ENCODE peak calls at places on chromosomes 13 and 19, in six cellular contexts. J is brain microvascular endothelial cell, K is uterus, I is kidney epithelial cell, S is tibial artery, N is endothelial cell of umbilical vein. M is an unnamed sample. For H3K27me3 and H3K36me3, the result is how much of the 10 kb centered on the place peaks cover.

GRCh38 chr13:43787998-43788397 is 1.2 kb upstream of the ENOX1 start:
- DNase-seq in N (peak), S (no peak), J (peak), K (no peak), I (no peak), M (no peak)

GRCh38 chr19:1089891-1090290 is 5.3 kb downstream of the POLR2E start:
- DNase-seq in K (no peak), I (no peak), N (no peak), J (no peak), S (no peak), M (no peak)

GRCh38 chr13:23488442-23488841 is 54.9 kb upstream of the SACS start:
- DNase-seq in K (no peak), J (peak), S (no peak), I (no peak), N (peak), M (no peak)

GRCh38 chr19:3804429-3804828 is 18.2 kb upstream of the MATK start:
- DNase-seq in I (no peak), S (no peak), K (no peak), J (no peak), N (no peak), M (no peak)

GRCh38 chr19:12913011-12913561 is 6.0 kb downstream of the SYCE2 start:
- DNase-seq in K (peak), J (no peak), S (peak), I (no peak), N (peak), M (no peak)

GRCh38 chr19:34676697-34677385 is at the start of gene SCGB2B2:
- DNase-seq in K (no peak), N (no peak), S (no peak), J (no peak), I (no peak), M (no peak)

GRCh38 chr13:23899555-23899954 is 2.3 kb upstream of the C1QTNF9B start:
- DNase-seq in J (peak), I (no peak), N (peak), K (no peak), S (no peak), M (no peak)

GRCh38 chr19:41928221-41928683 is at the start of gene ERFL:
- DNase-seq in J (no peak), N (no peak), S (no peak), I (no peak), K (no peak), M (no peak)

GRCh38 chr13:60756306-60756705 is 359.3 kb downstream of the TDRD3 start:
- DNase-seq in N (peak), S (no peak), K (no peak), J (no peak), I (no peak), M (no peak)

GRCh38 chr19:5147971-5148793 is 179.3 kb downstream of the KDM4B start:
- DNase-seq in S (peak), J (peak), N (no peak), K (peak), I (no peak), M (no peak)

GRCh38 chr19:31513841-31514240 is 164.6 kb upstream of the TSHZ3 start:
- DNase-seq in N (no peak), S (no peak), K (no peak), I (no peak), J (no peak), M (no peak)

GRCh38 chr13:24650157-24650556 is 30.1 kb upstream of the ATP12A start:
- DNase-seq in J (no peak), N (no peak), S (no peak), I (no peak), K (no peak), M (peak)

GRCh38 chr19:873084-874019 is 13.9 kb downstream of the CFD start:
- DNase-seq in S (no peak), N (no peak), K (no peak), J (no peak), I (no peak), M (no peak)

GRCh38 chr19:33493401-33494275 is 28.0 kb downstream of the PEPD start:
- DNase-seq in N (no peak), K (no peak), J (no peak), S (no peak), I (no peak), M (no peak)

GRCh38 chr13:79767126-79767525 is 286.2 kb downstream of the NDFIP2 start:
- DNase-seq in K (no peak), S (no peak), I (no peak), J (no peak), N (peak), M (no peak)
- H3K27me3 ChIP-seq in K (under half), S (under half), I (under half), J (under half), N (under half), M (under half)

DNA sequence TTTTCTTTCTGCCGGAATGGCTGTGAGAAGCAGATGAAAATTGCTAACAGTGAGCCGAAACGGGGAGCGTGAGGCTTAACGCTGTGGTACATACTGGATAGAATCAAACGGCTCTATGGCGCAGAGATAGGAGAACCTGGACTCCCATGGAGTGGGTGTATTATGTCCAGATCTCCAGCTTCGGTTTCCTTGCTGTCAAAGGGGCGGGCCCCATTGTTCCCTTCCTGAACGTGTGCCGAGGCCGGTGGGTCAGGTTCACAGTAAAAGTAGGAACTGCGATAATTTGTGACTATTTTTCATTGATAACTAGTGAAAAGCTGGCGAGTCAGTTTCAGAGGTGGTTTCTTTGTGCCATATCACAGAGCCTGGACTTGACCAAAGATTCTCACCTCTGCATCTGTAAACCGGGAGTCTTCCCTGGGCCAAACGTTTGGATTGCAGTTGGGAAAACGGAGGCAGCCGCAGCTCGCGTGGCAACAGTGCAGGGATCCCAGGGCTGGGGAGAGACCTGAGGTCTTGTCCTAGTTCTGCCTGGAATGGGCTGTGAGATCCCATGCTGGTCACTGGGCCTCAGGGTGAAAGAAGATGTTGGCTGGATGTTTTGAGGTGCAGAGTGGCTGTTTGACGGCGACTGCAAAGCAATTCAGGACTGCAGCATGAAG is 752 bp downstream of the RPL18A start:
- DNase-seq in I (no peak), J (no peak), N (no peak), K (no peak), S (no peak), M (no peak)
- H3K36me3 ChIP-seq in I (under half), J (half or more), N (under half), K (under half), S (under half), M (under half)

DNA sequence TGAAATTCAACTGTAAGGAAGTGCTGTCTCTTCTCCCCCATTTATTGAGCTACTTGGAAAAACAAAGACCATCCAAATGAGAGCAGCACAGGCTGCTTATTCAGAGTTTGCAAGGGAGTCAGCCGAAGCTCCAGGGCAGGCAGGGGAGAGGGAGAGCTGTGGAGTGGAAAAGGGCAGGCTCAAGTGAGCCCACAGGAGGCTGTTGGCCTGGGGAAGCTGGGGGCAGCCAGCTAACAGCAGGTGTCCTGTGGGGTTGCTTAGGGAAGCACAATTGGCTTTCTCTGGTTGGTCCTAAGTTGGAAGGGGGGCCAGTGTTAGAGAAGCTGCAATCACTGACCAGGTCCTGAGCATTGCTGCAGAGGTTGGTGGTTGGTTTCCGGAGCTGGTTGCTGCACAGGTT is 23.9 kb downstream of the SLC25A42 start:
- DNase-seq in N (no peak), I (no peak), K (no peak), J (no peak), S (no peak), M (no peak)
- H3K27me3 ChIP-seq in N (under half), I (under half), K (under half), J (under half), S (under half), M (under half)

GRCh38 chr19:46880440-46880839 is 19.6 kb downstream of the ARHGAP35 start:
- DNase-seq in S (no peak), K (no peak), I (no peak), N (no peak), J (no peak), M (no peak)

GRCh38 chr19:46881092-46881491 is 20.3 kb downstream of the ARHGAP35 start:
- DNase-seq in S (no peak), J (no peak), I (no peak), K (no peak), N (no peak), M (no peak)

GRCh38 chr19:46882034-46882433 is 21.2 kb downstream of the ARHGAP35 start:
- DNase-seq in K (no peak), S (no peak), N (no peak), J (no peak), I (no peak), M (no peak)

GRCh38 chr19:46875657-46876056 is 14.9 kb downstream of the ARHGAP35 start:
- DNase-seq in K (no peak), S (no peak), I (no peak), N (no peak), J (no peak), M (no peak)

DNA sequence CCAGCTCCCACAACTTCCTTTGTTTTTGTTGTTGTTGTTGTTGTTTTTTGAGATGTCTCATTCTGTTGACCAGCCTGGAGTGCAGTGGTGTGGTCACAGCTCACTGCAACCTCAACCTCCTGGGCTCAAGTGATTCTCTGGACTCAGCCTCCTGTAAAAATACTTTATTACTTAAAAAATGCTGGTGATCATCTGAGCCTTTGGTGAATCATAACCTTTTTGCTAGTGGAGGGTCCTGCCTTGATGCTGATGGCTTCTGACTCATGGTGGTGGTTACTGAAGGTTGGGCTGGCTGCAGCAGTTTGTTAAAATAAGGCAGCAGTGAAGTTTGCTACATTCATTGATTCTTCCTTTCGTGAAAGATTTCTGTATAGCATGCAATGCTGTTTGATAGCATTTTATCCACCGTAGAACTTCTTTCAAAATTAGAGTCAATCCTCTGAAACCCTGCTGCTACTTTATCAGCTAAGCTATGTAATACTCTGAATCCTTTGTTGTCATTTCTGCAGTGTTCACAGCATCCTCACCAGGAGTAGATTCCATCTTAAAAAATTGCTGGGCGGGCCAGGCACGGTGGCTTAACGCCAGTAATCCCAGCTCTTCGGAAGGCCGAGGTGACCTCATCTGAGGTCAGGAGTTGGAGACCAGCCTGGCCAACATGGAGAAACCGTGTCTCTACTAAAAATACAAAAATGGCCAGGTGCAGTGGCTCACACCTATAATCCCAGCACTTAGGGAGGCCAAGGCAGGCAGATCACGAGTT is 18.0 kb downstream of the ARHGAP35 start:
- DNase-seq in N (peak), K (peak), S (no peak), J (peak), I (peak), M (peak)
- H3K36me3 ChIP-seq in N (under half), K (under half), S (under half), J (under half), I (under half), M (under half)

GRCh38 chr19:35860436-35860817 is 3.7 kb downstream of the KIRREL2 start:
- DNase-seq in N (no peak), S (no peak), J (no peak), K (no peak), I (no peak), M (no peak)

GRCh38 chr19:35860818-35861639 is 4.3 kb downstream of the KIRREL2 start:
- DNase-seq in I (no peak), J (no peak), S (no peak), N (no peak), K (no peak), M (no peak)

GRCh38 chr19:35862528-35862927 is 5.8 kb downstream of the KIRREL2 start:
- DNase-seq in J (no peak), N (no peak), I (no peak), S (no peak), K (no peak), M (no peak)

GRCh38 chr19:35863018-35863417 is 5.4 kb upstream of the APLP1 start:
- DNase-seq in K (no peak), I (no peak), S (no peak), N (no peak), J (no peak), M (no peak)

DNA sequence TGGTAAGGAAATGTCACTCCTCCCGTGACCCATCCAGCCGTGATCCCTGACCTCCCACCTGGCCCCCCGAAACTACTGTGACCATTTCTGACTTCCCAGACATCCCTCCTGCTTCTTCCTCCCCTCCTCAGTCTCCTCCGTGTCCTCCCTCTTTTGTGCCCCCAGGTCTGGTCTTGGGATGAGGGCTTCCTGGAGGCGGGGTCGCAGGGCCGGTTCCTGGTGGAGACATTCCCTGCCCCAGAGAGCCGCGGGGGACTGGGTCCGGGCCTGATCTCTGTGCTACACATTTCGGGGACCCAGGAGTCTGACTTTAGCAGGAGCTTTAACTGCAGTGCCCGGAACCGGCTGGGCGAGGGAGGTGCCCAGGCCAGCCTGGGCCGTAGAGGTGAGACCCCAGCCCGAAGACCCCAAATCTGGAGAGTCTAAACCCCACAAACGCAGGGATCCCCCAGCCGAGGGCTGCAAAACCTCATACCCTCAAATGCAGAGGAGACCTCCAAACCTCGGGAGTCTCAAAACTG is 5.0 kb downstream of the KIRREL2 start:
- DNase-seq in N (no peak), I (no peak), J (no peak), S (no peak), K (no peak), M (no peak)
- H3K27me3 ChIP-seq in N (under half), I (half or more), J (under half), S (half or more), K (under half), M (under half)

DNA sequence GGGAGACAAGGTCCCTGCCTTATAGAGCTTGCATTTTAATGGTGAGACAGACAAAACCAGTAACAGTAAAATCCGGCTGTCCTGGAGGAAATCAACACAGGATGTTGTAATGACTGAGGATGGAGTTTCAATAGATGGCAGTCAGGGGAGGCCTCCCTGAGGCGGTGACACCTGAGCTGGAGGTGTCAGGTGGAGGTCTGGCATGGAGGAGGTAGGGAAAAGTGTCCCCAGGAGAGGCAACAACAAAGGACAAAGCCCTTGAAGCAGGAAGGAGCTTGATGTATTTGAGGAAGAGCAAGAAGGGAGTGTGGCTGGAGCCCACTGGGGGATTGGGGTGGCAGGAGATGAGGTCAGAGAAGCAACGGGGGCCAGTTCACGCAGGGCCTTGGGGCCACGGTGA is 7.8 kb downstream of the GRIN2D start:
- DNase-seq in N (no peak), S (no peak), I (no peak), K (no peak), J (no peak), M (no peak)
- H3K36me3 ChIP-seq in N (under half), S (under half), I (under half), K (under half), J (under half), M (under half)

M was measured in BJ.